ENCODE peak calls at places on chromosomes 16 and 17, in five cellular contexts. S is activated CD4-positive, alpha-beta T cell treated with anti-CD3 and anti-CD28 coated beads for 36 hours; G is hypothalamus; Q is GM04503; X is stimulated activated naive CD4-positive, alpha-beta T cell. C is an unnamed sample.

GRCh38 chr17:72724375-72724774 is 368.1 kb downstream of the SLC39A11 start:
- DNase-seq in S (no peak), G (no peak), Q (no peak), X (no peak), C (no peak)

GRCh38 chr17:80794281-80795089 is 197.2 kb upstream of the CHMP6 start:
- DNase-seq in S (no peak), G (no peak), Q (no peak), X (no peak), C (no peak)

GRCh38 chr17:41785876-41786226 is 660 bp downstream of the JUP start:
- DNase-seq in S (no peak), G (no peak), Q (no peak), X (no peak), C (no peak)

GRCh38 chr17:56468840-56469239 is 124.7 kb upstream of the NOG start:
- DNase-seq in S (no peak), G (no peak), Q (no peak), X (no peak), C (no peak)

GRCh38 chr16:87970206-87970605 is 19.0 kb downstream of the BANP start:
- DNase-seq in S (no peak), G (no peak), Q (peak), X (no peak), C (no peak)

GRCh38 chr17:37678036-37678435 is 34.8 kb upstream of the DDX52 start:
- DNase-seq in S (no peak), G (no peak), Q (no peak), X (no peak), C (no peak)

GRCh38 chr16:35314298-35314697 is 1854.9 kb downstream of the TP53TG3F start:
- DNase-seq in S (no peak), G (no peak), Q (no peak), X (no peak), C (no peak)

GRCh38 chr17:182164-182751 is 808 bp upstream of the DOC2B start:
- DNase-seq in S (no peak), G (no peak), Q (no peak), X (no peak), C (no peak)

GRCh38 chr16:49337814-49338350 is 35.7 kb upstream of the C16orf78 start:
- DNase-seq in S (no peak), G (no peak), Q (no peak), X (no peak), C (no peak)

GRCh38 chr16:57115504-57116182 is 23.3 kb downstream of the CPNE2 start:
- DNase-seq in S (no peak), G (peak), Q (no peak), X (no peak), C (no peak)

GRCh38 chr17:3029213-3029913 is 34.0 kb downstream of the OR1D5 start:
- DNase-seq in S (no peak), G (no peak), Q (no peak), X (no peak), C (no peak)

GRCh38 chr16:86773339-86773715 is 195.0 kb downstream of the FOXL1 start:
- DNase-seq in S (no peak), G (no peak), Q (no peak), X (no peak), C (no peak)

GRCh38 chr17:50265690-50266306 is 8.5 kb upstream of the TMEM92 start:
- DNase-seq in S (no peak), G (no peak), Q (no peak), X (no peak), C (no peak)

GRCh38 chr17:77498875-77499698 is 358.3 kb downstream of the SEC14L1 start:
- DNase-seq in S (no peak), G (no peak), Q (no peak), X (no peak), C (no peak)

GRCh38 chr17:9273334-9274118 is 252.2 kb downstream of the NTN1 start:
- DNase-seq in S (peak), G (no peak), Q (no peak), X (no peak), C (no peak)

GRCh38 chr16:86048221-86048620 is 149.3 kb downstream of the IRF8 start:
- DNase-seq in S (no peak), G (no peak), Q (no peak), X (no peak), C (no peak)

GRCh38 chr16:2528161-2529060 is 2.8 kb downstream of the CEMP1 start:
- DNase-seq in S (no peak), G (no peak), Q (no peak), X (no peak), C (no peak)